ENCODE peak calls at places on chromosomes 4 and X, in nine cellular contexts. Y is left cardiac atrium; E is fibroblast of lung; T is WTC11; O is activated CD4-positive, alpha-beta T cell treated with anti-CD3 and anti-CD28 coated beads, Interleukin-2, amount 50 U/mL, for 48 hours; L is NCI-H2029; S is A172; V is tibial nerve; A is EL. D is an unnamed sample.

GRCh38 chr4:143384381-143384994 is 47.8 kb downstream of the GAB1 start:
- DNase-seq in Y (peak; percentile 33), E (peak; percentile 42), T (no peak), O (no peak), L (no peak), S (no peak), V (no peak), A (peak; percentile 44), D (no peak)

GRCh38 chr4:85243857-85244256 is 231.1 kb upstream of the ARHGAP24 start:
- DNase-seq in Y (no peak), E (no peak), T (no peak), O (no peak), L (no peak), S (no peak), V (no peak), A (no peak), D (no peak)

GRCh38 chr4:121819216-121819980 is 4.3 kb downstream of the CCNA2 start:
- DNase-seq in Y (no peak), E (peak; percentile 59), T (no peak), O (no peak), L (no peak), S (no peak), V (no peak), A (no peak), D (no peak)

GRCh38 chrX:19554786-19555185 is 39.5 kb upstream of the MAP3K15 start:
- DNase-seq in Y (no peak), E (peak; percentile 88), T (no peak), O (no peak), L (no peak), S (no peak), V (no peak), A (peak; percentile 48), D (no peak)

GRCh38 chrX:3295731-3296130 is 50.7 kb downstream of the MXRA5 start:
- DNase-seq in Y (no peak), E (peak; percentile 4), T (peak; percentile 29), O (peak; percentile 0), L (no peak), S (peak; percentile 52), V (no peak), A (no peak), D (no peak)

GRCh38 chr4:1244081-1244977 is 4.6 kb downstream of the CTBP1 start:
- DNase-seq in Y (peak; percentile 52), E (no peak), T (no peak), O (no peak), L (no peak), S (no peak), V (peak; percentile 1), A (no peak), D (no peak)

GRCh38 chr4:177281544-177281943 is 28.1 kb upstream of the NEIL3 start:
- DNase-seq in Y (no peak), E (peak; percentile 20), T (no peak), O (no peak), L (no peak), S (no peak), V (no peak), A (no peak), D (no peak)

GRCh38 chrX:35276115-35276514 is 333.5 kb downstream of the FAM47B start:
- DNase-seq in Y (no peak), E (no peak), T (no peak), O (no peak), L (no peak), S (no peak), V (no peak), A (no peak), D (no peak)

GRCh38 chrX:107686792-107687191 is 58.5 kb downstream of the PRPS1 start:
- DNase-seq in Y (no peak), E (peak; percentile 38), T (no peak), O (no peak), L (no peak), S (peak; percentile 8), V (no peak), A (peak; percentile 6), D (no peak)

GRCh38 chr4:32462944-32463343 is 1742.8 kb downstream of the PCDH7 start:
- DNase-seq in Y (no peak), E (peak; percentile 1), T (peak; percentile 23), O (no peak), L (no peak), S (peak; percentile 6), V (no peak), A (no peak), D (no peak)

GRCh38 chr4:23888421-23889319 is 1.2 kb downstream of the PPARGC1A start:
- DNase-seq in Y (no peak), E (peak; percentile 69), T (no peak), O (no peak), L (no peak), S (peak; percentile 23), V (no peak), A (peak; percentile 46), D (no peak)

GRCh38 chr4:94399721-94400120 is 52.0 kb upstream of the PDLIM5 start:
- DNase-seq in Y (no peak), E (no peak), T (no peak), O (no peak), L (no peak), S (no peak), V (no peak), A (no peak), D (no peak)

GRCh38 chrX:118212817-118213183 is 96.2 kb upstream of the KLHL13 start:
- DNase-seq in Y (no peak), E (peak; percentile 15), T (no peak), O (no peak), L (no peak), S (no peak), V (no peak), A (no peak), D (no peak)

GRCh38 chrX:56764975-56765791 is 36.1 kb downstream of the NBDY start:
- DNase-seq in Y (no peak), E (no peak), T (no peak), O (no peak), L (no peak), S (no peak), V (no peak), A (no peak), D (no peak)

GRCh38 chr4:186621959-186622553 is 66.7 kb upstream of the MTNR1A start:
- DNase-seq in Y (no peak), E (peak; percentile 95), T (no peak), O (no peak), L (no peak), S (peak; percentile 86), V (no peak), A (peak; percentile 93), D (no peak)

GRCh38 chr4:2333356-2333841 is 71.5 kb upstream of the MXD4 start:
- DNase-seq in Y (no peak), E (peak; percentile 9), T (no peak), O (no peak), L (no peak), S (no peak), V (no peak), A (no peak), D (no peak)

GRCh38 chr4:10354746-10355145 is 102.5 kb downstream of the ZNF518B start:
- DNase-seq in Y (no peak), E (no peak), T (no peak), O (no peak), L (peak; percentile 86), S (no peak), V (no peak), A (no peak), D (no peak)

GRCh38 chr4:77358315-77358928 is 201.4 kb downstream of the CCNG2 start:
- DNase-seq in Y (no peak), E (peak; percentile 8), T (peak; percentile 13), O (no peak), L (peak; percentile 6), S (peak; percentile 23), V (no peak), A (peak; percentile 39), D (peak; percentile 2)

GRCh38 chrX:155028749-155029360 is 2.2 kb downstream of the FUNDC2 start:
- DNase-seq in Y (no peak), E (peak; percentile 69), T (no peak), O (no peak), L (no peak), S (no peak), V (no peak), A (peak; percentile 12), D (no peak)

GRCh38 chrX:104564921-104565703 is 887 bp upstream of the IL1RAPL2 start:
- DNase-seq in Y (no peak), E (no peak), T (no peak), O (no peak), L (no peak), S (no peak), V (no peak), A (no peak), D (no peak)

GRCh38 chr4:88742561-88742960 is 44.9 kb upstream of the NAP1L5 start:
- DNase-seq in Y (no peak), E (peak; percentile 56), T (no peak), O (no peak), L (no peak), S (no peak), V (no peak), A (peak; percentile 51), D (no peak)

GRCh38 chr4:24103434-24104168 is 213.8 kb upstream of the PPARGC1A start:
- DNase-seq in Y (no peak), E (peak; percentile 66), T (no peak), O (no peak), L (peak; percentile 1), S (no peak), V (no peak), A (peak; percentile 48), D (no peak)

GRCh38 chr4:7787067-7787466 is 152.6 kb downstream of the AFAP1 start:
- DNase-seq in Y (no peak), E (no peak), T (no peak), O (no peak), L (no peak), S (no peak), V (no peak), A (no peak), D (no peak)

GRCh38 chrX:49041683-49042529 is 1.3 kb downstream of the TFE3 start:
- DNase-seq in Y (no peak), E (peak; percentile 69), T (no peak), O (no peak), L (no peak), S (peak; percentile 74), V (no peak), A (peak; percentile 82), D (no peak)

GRCh38 chr4:99815597-99816011 is 1.0 kb upstream of the DAPP1 start:
- DNase-seq in Y (no peak), E (no peak), T (no peak), O (no peak), L (peak; percentile 93), S (peak; percentile 22), V (no peak), A (no peak), D (no peak)

GRCh38 chr4:184066584-184067300 is 150.9 kb downstream of the ENPP6 start:
- DNase-seq in Y (no peak), E (no peak), T (no peak), O (no peak), L (no peak), S (peak; percentile 2), V (no peak), A (no peak), D (no peak)

GRCh38 chr4:93776386-93777080 is 52.0 kb upstream of the ATOH1 start:
- DNase-seq in Y (no peak), E (peak; percentile 49), T (no peak), O (no peak), L (no peak), S (peak; percentile 54), V (no peak), A (no peak), D (no peak)

GRCh38 chr4:137647375-137647774 is 115.1 kb upstream of the PCDH18 start:
- DNase-seq in Y (no peak), E (no peak), T (no peak), O (no peak), L (no peak), S (no peak), V (no peak), A (no peak), D (no peak)

GRCh38 chrX:1358793-1359476 is 22.4 kb downstream of the IL3RA start:
- DNase-seq in Y (no peak), E (no peak), T (peak; percentile 23), O (no peak), L (no peak), S (no peak), V (no peak), A (no peak), D (no peak)

GRCh38 chr4:98778206-98778605 is 119.8 kb upstream of the TSPAN5 start:
- DNase-seq in Y (no peak), E (peak; percentile 80), T (no peak), O (no peak), L (no peak), S (peak; percentile 66), V (no peak), A (peak; percentile 59), D (peak; percentile 58)

GRCh38 chrX:74231625-74232024 is 72.4 kb upstream of the ZCCHC13 start:
- DNase-seq in Y (no peak), E (peak; percentile 13), T (no peak), O (no peak), L (no peak), S (no peak), V (no peak), A (no peak), D (no peak)

D was measured in Panc1.